ENCODE peak calls at places on chromosomes 5 and 9, in four cellular contexts. Y is mesendoderm; V is activated CD4-positive, CD25-positive, alpha-beta regulatory T cell treated with anti-CD3 and anti-CD28 coated beads, Interleukin-2, amount 50 U/mL, for 72 hours; K is stimulated activated CD4-positive, alpha-beta T cell treated with anti-CD3 and anti-CD28 coated beads, Interleukin-15, amount 100 ng/mL, for 1 hour. F is an unnamed sample.

GRCh38 chr5:68924490-68925145 is 169.2 kb upstream of the SLC30A5 start:
- DNase-seq in Y (no peak), V (no peak), K (no peak), F (no peak)

GRCh38 chr5:77993799-77994318 is 217.7 kb upstream of the TBCA start:
- DNase-seq in Y (no peak), V (no peak), K (no peak), F (no peak)

GRCh38 chr9:21096172-21096900 is 18.6 kb upstream of the IFNB1 start:
- DNase-seq in Y (no peak), V (no peak), K (peak; percentile 4), F (no peak)

GRCh38 chr9:89254773-89255125 is 56.2 kb upstream of the CKS2 start:
- DNase-seq in Y (no peak), V (no peak), K (no peak), F (no peak)

GRCh38 chr9:16434522-16434921 is 435.9 kb downstream of the BNC2 start:
- DNase-seq in Y (peak; percentile 22), V (no peak), K (no peak), F (no peak)

GRCh38 chr9:128587453-128587852 is 35.1 kb downstream of the SPTAN1 start:
- DNase-seq in Y (no peak), V (no peak), K (peak; percentile 12), F (no peak)

GRCh38 chr9:7802666-7803065 is 3.1 kb upstream of the DMAC1 start:
- DNase-seq in Y (no peak), V (no peak), K (no peak), F (no peak)

GRCh38 chr5:15598294-15598902 is 98.4 kb downstream of the FBXL7 start:
- DNase-seq in Y (peak; percentile 57), V (no peak), K (no peak), F (peak; percentile 15)